ENCODE peak calls at places on chromosomes 12 and 14, in ten cellular contexts. X is naive thymus-derived CD4-positive, alpha-beta T cell; S is left cardiac atrium; V is hippocampal formation; F is WTC11; U is NCI-H1092 treated with DMSO at 0.1 percent for 48 hours; Q is AG04449; Z is CD4-positive, CD25-positive, alpha-beta regulatory T cell; J is naive B cell; G is fibroblast of mammary gland. D is an unnamed sample.

GRCh38 chr12:132761032-132761910 is at the start of gene ANKLE2:
- DNase-seq in X (peak; percentile 47), S (peak; percentile 51), V (no peak), F (peak; percentile 42), U (no peak), Q (peak; percentile 17), Z (peak; percentile 83), J (peak; percentile 54), G (peak; percentile 73), D (peak; percentile 49)

GRCh38 chr14:77148510-77149231 is 7.1 kb upstream of the ZDHHC22 start:
- DNase-seq in X (no peak), S (no peak), V (no peak), F (no peak), U (peak; percentile 43), Q (no peak), Z (no peak), J (no peak), G (peak; percentile 15), D (no peak)

GRCh38 chr12:131055596-131056233 is 102.0 kb downstream of the ADGRD1 start:
- DNase-seq in X (no peak), S (no peak), V (no peak), F (no peak), U (no peak), Q (no peak), Z (no peak), J (no peak), G (no peak), D (no peak)

GRCh38 chr12:8860165-8860961 is 37.9 kb downstream of the A2ML1 start:
- DNase-seq in X (peak; percentile 13), S (no peak), V (peak; percentile 34), F (peak; percentile 64), U (peak; percentile 11), Q (peak; percentile 5), Z (peak; percentile 49), J (peak; percentile 3), G (peak; percentile 66), D (no peak)

GRCh38 chr14:33249361-33249760 is 310.7 kb downstream of the NPAS3 start:
- DNase-seq in X (no peak), S (no peak), V (no peak), F (no peak), U (no peak), Q (no peak), Z (no peak), J (no peak), G (no peak), D (no peak)

GRCh38 chr14:31303654-31304053 is 96.1 kb upstream of the HECTD1 start:
- DNase-seq in X (no peak), S (no peak), V (no peak), F (no peak), U (no peak), Q (no peak), Z (no peak), J (no peak), G (no peak), D (no peak)

GRCh38 chr14:54347044-54347443 is 49.8 kb upstream of the CDKN3 start:
- DNase-seq in X (no peak), S (no peak), V (no peak), F (no peak), U (no peak), Q (no peak), Z (no peak), J (no peak), G (no peak), D (no peak)

GRCh38 chr12:52870361-52871290 is 21.8 kb upstream of the KRT78 start:
- DNase-seq in X (peak; percentile 94), S (peak; percentile 60), V (no peak), F (peak; percentile 90), U (peak; percentile 44), Q (no peak), Z (peak; percentile 52), J (peak; percentile 34), G (peak; percentile 35), D (peak; percentile 39)

GRCh38 chr14:103121161-103121845 is 2.0 kb upstream of the TNFAIP2 start:
- DNase-seq in X (no peak), S (peak; percentile 65), V (no peak), F (no peak), U (peak; percentile 46), Q (no peak), Z (no peak), J (no peak), G (peak; percentile 44), D (no peak)

GRCh38 chr14:81447018-81447770 is 47.1 kb upstream of the STON2 start:
- DNase-seq in X (no peak), S (no peak), V (no peak), F (no peak), U (no peak), Q (no peak), Z (no peak), J (no peak), G (peak; percentile 62), D (no peak)

GRCh38 chr12:83514372-83514771 is 827.7 kb downstream of the TMTC2 start:
- DNase-seq in X (no peak), S (no peak), V (no peak), F (no peak), U (no peak), Q (no peak), Z (no peak), J (no peak), G (no peak), D (no peak)

GRCh38 chr14:87805315-87805723 is 187.7 kb downstream of the GALC start:
- DNase-seq in X (no peak), S (peak; percentile 23), V (no peak), F (peak; percentile 84), U (peak; percentile 23), Q (no peak), Z (peak; percentile 35), J (peak; percentile 0), G (peak; percentile 60), D (peak; percentile 5)

D was measured in COR-L47.